ENCODE peak calls at places on chromosomes 13 and 19, in eight cellular contexts. Q, F, D, V, M, O, E and L are unnamed samples.

GRCh38 chr13:37488682-37489081 is 109.9 kb downstream of the POSTN start:
- DNase-seq in V (no peak), Q (no peak), F (no peak), E (no peak), D (no peak), O (no peak), M (no peak), L (no peak)

GRCh38 chr19:6417713-6418561 is 6.7 kb downstream of the KHSRP start:
- DNase-seq in F (no peak), E (no peak), Q (no peak), O (no peak), D (peak), V (no peak), M (no peak), L (no peak)

GRCh38 chr13:94178625-94179244 is 300.7 kb downstream of the DCT start:
- DNase-seq in V (no peak), M (no peak), Q (no peak), D (no peak), F (no peak), O (no peak), E (no peak), L (no peak)

GRCh38 chr13:27967736-27968315 is 1.3 kb downstream of the CDX2 start:
- DNase-seq in M (no peak), F (no peak), D (no peak), V (no peak), O (no peak), Q (no peak), E (no peak), L (no peak)

GRCh38 chr19:29596885-29597525 is 9.1 kb upstream of the POP4 start:
- DNase-seq in V (no peak), D (no peak), O (no peak), M (no peak), F (no peak), E (no peak), Q (peak), L (no peak)

GRCh38 chr19:39196860-39197562 is at the start of gene NCCRP1:
- DNase-seq in F (no peak), E (no peak), D (no peak), V (no peak), O (peak), M (no peak), Q (no peak), L (no peak)

GRCh38 chr13:113129921-113130750 is 7.5 kb downstream of the F10 start:
- DNase-seq in F (peak), M (no peak), E (peak), Q (no peak), D (no peak), O (peak), V (peak), L (peak)

GRCh38 chr19:46670874-46671273 is 9.9 kb upstream of the DACT3 start:
- DNase-seq in O (no peak), D (no peak), Q (no peak), V (no peak), M (no peak), E (no peak), F (no peak), L (no peak)

GRCh38 chr13:39119422-39119821 is 81.2 kb downstream of the NHLRC3 start:
- DNase-seq in O (no peak), V (no peak), M (no peak), E (no peak), F (no peak), Q (no peak), D (no peak), L (no peak)

GRCh38 chr13:108283110-108283509 is 13.6 kb downstream of the TNFSF13B start:
- DNase-seq in F (no peak), V (no peak), E (no peak), Q (no peak), M (no peak), O (no peak), D (no peak), L (no peak)

GRCh38 chr19:18710986-18711751 is 27.7 kb downstream of the CRTC1 start:
- DNase-seq in O (no peak), D (peak), Q (no peak), V (no peak), M (no peak), F (no peak), E (no peak), L (no peak)

GRCh38 chr13:98089826-98090225 is 53.1 kb upstream of the FARP1 start:
- DNase-seq in Q (no peak), V (no peak), F (no peak), M (no peak), D (no peak), E (no peak), O (no peak), L (no peak)

GRCh38 chr19:48390188-48391099 is 907 bp downstream of the KDELR1 start:
- DNase-seq in Q (peak), E (peak), O (peak), D (no peak), M (peak), V (peak), F (peak), L (peak)

GRCh38 chr19:1767464-1767933 is 14.2 kb downstream of the ONECUT3 start:
- DNase-seq in Q (peak), M (peak), O (peak), E (no peak), V (no peak), D (no peak), F (peak), L (no peak)

GRCh38 chr19:2053601-2054389 is 2.8 kb upstream of the MKNK2 start:
- DNase-seq in O (no peak), D (no peak), V (peak), Q (no peak), F (peak), M (no peak), E (no peak), L (no peak)

GRCh38 chr19:49056101-49056901 is 1.2 kb downstream of the CGB7 start:
- DNase-seq in D (no peak), O (peak), F (peak), E (peak), V (peak), Q (peak), M (peak), L (no peak)

GRCh38 chr13:39385621-39386231 is 217.3 kb downstream of the LHFPL6 start:
- DNase-seq in M (no peak), O (no peak), F (no peak), E (no peak), V (no peak), Q (no peak), D (no peak), L (no peak)

GRCh38 chr19:42423462-42424344 is 3.5 kb downstream of the LIPE start:
- DNase-seq in M (peak), F (peak), D (peak), E (peak), O (peak), Q (no peak), V (peak), L (peak)

GRCh38 chr19:45973564-45974338 is at the start of gene NOVA2:
- DNase-seq in O (peak), Q (peak), F (peak), D (no peak), M (no peak), V (peak), E (peak), L (peak)

GRCh38 chr19:39679056-39679790 is 23.5 kb downstream of the LGALS16 start:
- DNase-seq in V (no peak), O (peak), Q (no peak), E (no peak), D (no peak), F (no peak), M (no peak), L (no peak)

GRCh38 chr19:48740705-48741030 is 258 bp upstream of the RASIP1 start:
- DNase-seq in D (no peak), V (no peak), M (no peak), F (no peak), E (no peak), Q (no peak), O (no peak), L (no peak)

GRCh38 chr13:82803341-82803740 is 1078.9 kb downstream of the SLITRK1 start:
- DNase-seq in F (no peak), O (no peak), D (peak), V (no peak), Q (no peak), M (no peak), E (no peak), L (no peak)

GRCh38 chr19:15398501-15399233 is 19.1 kb upstream of the AKAP8 start:
- DNase-seq in E (no peak), M (no peak), O (no peak), F (peak), V (no peak), Q (no peak), D (no peak), L (no peak)